ENCODE peak calls at places on chromosomes 3 and 15, in ten cellular contexts. One of them, this sample, is unnamed.
A peak's percentile ranks its signal among the peaks of the same experiment; 100 is the strongest.

GRCh38 chr3:192812736-192813383 is 85.5 kb upstream of the FGF12 start:
- DNase-seq in Right ventricle myocardium superior: no peak
- DNase-seq in hippocampal formation: peak; percentile 54
- DNase-seq in NCI-H1694: peak; percentile 71
- DNase-seq in activated CD8-positive, alpha-beta memory T cell treated with anti-CD3 and anti-CD28 coated beads for 1 hour: no peak
- DNase-seq in stimulated activated CD4-positive, alpha-beta T cell treated with anti-CD3 and anti-CD28 coated beads, Interleukin-12 subunit alpha, Interleukin-12 subunit beta, amount 100 ng/mL, for 4 hours: no peak
- DNase-seq in neuronal stem cell: peak; percentile 56
- DNase-seq in effector memory CD8-positive, alpha-beta T cell: no peak
- DNase-seq in stomach: no peak
- DNase-seq in T-helper 17 cell: no peak
- DNase-seq in this sample: peak; percentile 53

GRCh38 chr3:67104388-67104787 is 106.3 kb downstream of the KBTBD8 start:
- DNase-seq in stomach: no peak
- DNase-seq in stimulated activated CD4-positive, alpha-beta T cell treated with anti-CD3 and anti-CD28 coated beads, Interleukin-12 subunit alpha, Interleukin-12 subunit beta, amount 100 ng/mL, for 4 hours: no peak
- DNase-seq in T-helper 17 cell: no peak
- DNase-seq in neuronal stem cell: no peak
- DNase-seq in hippocampal formation: no peak
- DNase-seq in activated CD8-positive, alpha-beta memory T cell treated with anti-CD3 and anti-CD28 coated beads for 1 hour: no peak
- DNase-seq in Right ventricle myocardium superior: no peak
- DNase-seq in effector memory CD8-positive, alpha-beta T cell: no peak
- DNase-seq in NCI-H1694: no peak
- DNase-seq in this sample: no peak

GRCh38 chr15:27798807-27799206 is 300.3 kb downstream of the OCA2 start:
- DNase-seq in stomach: no peak
- DNase-seq in T-helper 17 cell: no peak
- DNase-seq in hippocampal formation: no peak
- DNase-seq in effector memory CD8-positive, alpha-beta T cell: no peak
- DNase-seq in stimulated activated CD4-positive, alpha-beta T cell treated with anti-CD3 and anti-CD28 coated beads, Interleukin-12 subunit alpha, Interleukin-12 subunit beta, amount 100 ng/mL, for 4 hours: no peak
- DNase-seq in NCI-H1694: no peak
- DNase-seq in Right ventricle myocardium superior: no peak
- DNase-seq in neuronal stem cell: no peak
- DNase-seq in activated CD8-positive, alpha-beta memory T cell treated with anti-CD3 and anti-CD28 coated beads for 1 hour: no peak
- DNase-seq in this sample: no peak

GRCh38 chr3:119211193-119211592 is 29.5 kb downstream of the B4GALT4 start:
- DNase-seq in stomach: no peak
- DNase-seq in T-helper 17 cell: no peak
- DNase-seq in neuronal stem cell: no peak
- DNase-seq in effector memory CD8-positive, alpha-beta T cell: no peak
- DNase-seq in Right ventricle myocardium superior: no peak
- DNase-seq in hippocampal formation: no peak
- DNase-seq in stimulated activated CD4-positive, alpha-beta T cell treated with anti-CD3 and anti-CD28 coated beads, Interleukin-12 subunit alpha, Interleukin-12 subunit beta, amount 100 ng/mL, for 4 hours: no peak
- DNase-seq in activated CD8-positive, alpha-beta memory T cell treated with anti-CD3 and anti-CD28 coated beads for 1 hour: no peak
- DNase-seq in NCI-H1694: no peak
- DNase-seq in this sample: no peak

GRCh38 chr15:68576253-68577236 is 2.2 kb upstream of the CORO2B start:
- DNase-seq in neuronal stem cell: no peak
- DNase-seq in activated CD8-positive, alpha-beta memory T cell treated with anti-CD3 and anti-CD28 coated beads for 1 hour: no peak
- DNase-seq in Right ventricle myocardium superior: no peak
- DNase-seq in stomach: no peak
- DNase-seq in stimulated activated CD4-positive, alpha-beta T cell treated with anti-CD3 and anti-CD28 coated beads, Interleukin-12 subunit alpha, Interleukin-12 subunit beta, amount 100 ng/mL, for 4 hours: no peak
- DNase-seq in hippocampal formation: no peak
- DNase-seq in NCI-H1694: peak; percentile 78
- DNase-seq in T-helper 17 cell: no peak
- DNase-seq in effector memory CD8-positive, alpha-beta T cell: no peak
- DNase-seq in this sample: no peak

GRCh38 chr15:75107905-75108838 is 84.8 kb downstream of the PPCDC start:
- DNase-seq in NCI-H1694: no peak
- DNase-seq in effector memory CD8-positive, alpha-beta T cell: peak; percentile 39
- DNase-seq in Right ventricle myocardium superior: no peak
- DNase-seq in T-helper 17 cell: no peak
- DNase-seq in hippocampal formation: no peak
- DNase-seq in stimulated activated CD4-positive, alpha-beta T cell treated with anti-CD3 and anti-CD28 coated beads, Interleukin-12 subunit alpha, Interleukin-12 subunit beta, amount 100 ng/mL, for 4 hours: peak; percentile 19
- DNase-seq in stomach: peak; percentile 47
- DNase-seq in activated CD8-positive, alpha-beta memory T cell treated with anti-CD3 and anti-CD28 coated beads for 1 hour: peak; percentile 44
- DNase-seq in neuronal stem cell: no peak
- DNase-seq in this sample: peak; percentile 72

GRCh38 chr3:71185733-71186455 is 397.6 kb downstream of the FOXP1 start:
- DNase-seq in NCI-H1694: no peak
- DNase-seq in hippocampal formation: no peak
- DNase-seq in stomach: no peak
- DNase-seq in stimulated activated CD4-positive, alpha-beta T cell treated with anti-CD3 and anti-CD28 coated beads, Interleukin-12 subunit alpha, Interleukin-12 subunit beta, amount 100 ng/mL, for 4 hours: no peak
- DNase-seq in effector memory CD8-positive, alpha-beta T cell: peak; percentile 22
- DNase-seq in T-helper 17 cell: no peak
- DNase-seq in neuronal stem cell: no peak
- DNase-seq in activated CD8-positive, alpha-beta memory T cell treated with anti-CD3 and anti-CD28 coated beads for 1 hour: no peak
- DNase-seq in Right ventricle myocardium superior: no peak
- DNase-seq in this sample: no peak

GRCh38 chr3:153960701-153961100 is 160.5 kb upstream of the ARHGEF26 start:
- DNase-seq in effector memory CD8-positive, alpha-beta T cell: no peak
- DNase-seq in neuronal stem cell: no peak
- DNase-seq in hippocampal formation: no peak
- DNase-seq in activated CD8-positive, alpha-beta memory T cell treated with anti-CD3 and anti-CD28 coated beads for 1 hour: no peak
- DNase-seq in stomach: no peak
- DNase-seq in Right ventricle myocardium superior: no peak
- DNase-seq in T-helper 17 cell: no peak
- DNase-seq in stimulated activated CD4-positive, alpha-beta T cell treated with anti-CD3 and anti-CD28 coated beads, Interleukin-12 subunit alpha, Interleukin-12 subunit beta, amount 100 ng/mL, for 4 hours: no peak
- DNase-seq in NCI-H1694: no peak
- DNase-seq in this sample: no peak

GRCh38 chr15:60052796-60053195 is 48.7 kb downstream of the FOXB1 start:
- DNase-seq in Right ventricle myocardium superior: no peak
- DNase-seq in activated CD8-positive, alpha-beta memory T cell treated with anti-CD3 and anti-CD28 coated beads for 1 hour: no peak
- DNase-seq in stomach: no peak
- DNase-seq in stimulated activated CD4-positive, alpha-beta T cell treated with anti-CD3 and anti-CD28 coated beads, Interleukin-12 subunit alpha, Interleukin-12 subunit beta, amount 100 ng/mL, for 4 hours: no peak
- DNase-seq in neuronal stem cell: no peak
- DNase-seq in effector memory CD8-positive, alpha-beta T cell: no peak
- DNase-seq in hippocampal formation: no peak
- DNase-seq in T-helper 17 cell: no peak
- DNase-seq in NCI-H1694: no peak
- DNase-seq in this sample: no peak

GRCh38 chr3:123880998-123881561 is 3.1 kb downstream of the MYLK start:
- DNase-seq in stomach: no peak
- DNase-seq in T-helper 17 cell: no peak
- DNase-seq in neuronal stem cell: no peak
- DNase-seq in effector memory CD8-positive, alpha-beta T cell: no peak
- DNase-seq in Right ventricle myocardium superior: no peak
- DNase-seq in NCI-H1694: peak; percentile 8
- DNase-seq in stimulated activated CD4-positive, alpha-beta T cell treated with anti-CD3 and anti-CD28 coated beads, Interleukin-12 subunit alpha, Interleukin-12 subunit beta, amount 100 ng/mL, for 4 hours: no peak
- DNase-seq in hippocampal formation: no peak
- DNase-seq in activated CD8-positive, alpha-beta memory T cell treated with anti-CD3 and anti-CD28 coated beads for 1 hour: no peak
- DNase-seq in this sample: peak; percentile 25

GRCh38 chr3:58998476-58999117 is 51.2 kb downstream of the CFAP20DC start:
- DNase-seq in Right ventricle myocardium superior: no peak
- DNase-seq in T-helper 17 cell: no peak
- DNase-seq in stomach: no peak
- DNase-seq in NCI-H1694: no peak
- DNase-seq in effector memory CD8-positive, alpha-beta T cell: no peak
- DNase-seq in activated CD8-positive, alpha-beta memory T cell treated with anti-CD3 and anti-CD28 coated beads for 1 hour: no peak
- DNase-seq in hippocampal formation: no peak
- DNase-seq in neuronal stem cell: no peak
- DNase-seq in stimulated activated CD4-positive, alpha-beta T cell treated with anti-CD3 and anti-CD28 coated beads, Interleukin-12 subunit alpha, Interleukin-12 subunit beta, amount 100 ng/mL, for 4 hours: no peak
- DNase-seq in this sample: peak; percentile 79

GRCh38 chr15:76107169-76107568 is 47.4 kb downstream of the TMEM266 start:
- DNase-seq in stomach: no peak
- DNase-seq in T-helper 17 cell: no peak
- DNase-seq in Right ventricle myocardium superior: no peak
- DNase-seq in activated CD8-positive, alpha-beta memory T cell treated with anti-CD3 and anti-CD28 coated beads for 1 hour: no peak
- DNase-seq in stimulated activated CD4-positive, alpha-beta T cell treated with anti-CD3 and anti-CD28 coated beads, Interleukin-12 subunit alpha, Interleukin-12 subunit beta, amount 100 ng/mL, for 4 hours: no peak
- DNase-seq in neuronal stem cell: no peak
- DNase-seq in NCI-H1694: no peak
- DNase-seq in hippocampal formation: no peak
- DNase-seq in effector memory CD8-positive, alpha-beta T cell: no peak
- DNase-seq in this sample: no peak